ENCODE peak calls at places on chromosome 20, in ten cellular contexts. One of them, this sample, is unnamed.

GRCh38 chr20:10508060-10508459 is 73.0 kb downstream of the SLX4IP start:
- DNase-seq in D341Med: no peak
- DNase-seq in activated naive CD4-positive, alpha-beta T cell treated with Interleukin-2 at 50 U/mL for 16 hours: no peak
- DNase-seq in activated naive CD8-positive, alpha-beta T cell treated with anti-CD3 and anti-CD28 coated beads, Interleukin-2, amount 10 ng/mL, durations not matched to agents 7 days and 5 days: no peak
- DNase-seq in neural crest cell: no peak
- DNase-seq in ovary: no peak
- DNase-seq in posterior vena cava: no peak
- DNase-seq in left colon: no peak
- DNase-seq in lower leg skin: peak; percentile 89
- DNase-seq in endothelial cell: no peak
- DNase-seq in this sample: no peak

GRCh38 chr20:9412309-9412708 is 102.1 kb upstream of the LAMP5 start:
- DNase-seq in D341Med: no peak
- DNase-seq in activated naive CD4-positive, alpha-beta T cell treated with Interleukin-2 at 50 U/mL for 16 hours: no peak
- DNase-seq in activated naive CD8-positive, alpha-beta T cell treated with anti-CD3 and anti-CD28 coated beads, Interleukin-2, amount 10 ng/mL, durations not matched to agents 7 days and 5 days: no peak
- DNase-seq in neural crest cell: no peak
- DNase-seq in ovary: no peak
- DNase-seq in posterior vena cava: no peak
- DNase-seq in left colon: no peak
- DNase-seq in lower leg skin: no peak
- DNase-seq in endothelial cell: no peak
- DNase-seq in this sample: no peak

GRCh38 chr20:33554914-33555420 is 65.1 kb downstream of the CBFA2T2 start:
- DNase-seq in D341Med: peak; percentile 56
- DNase-seq in activated naive CD4-positive, alpha-beta T cell treated with Interleukin-2 at 50 U/mL for 16 hours: peak; percentile 29
- DNase-seq in activated naive CD8-positive, alpha-beta T cell treated with anti-CD3 and anti-CD28 coated beads, Interleukin-2, amount 10 ng/mL, durations not matched to agents 7 days and 5 days: no peak
- DNase-seq in neural crest cell: no peak
- DNase-seq in ovary: no peak
- DNase-seq in posterior vena cava: no peak
- DNase-seq in left colon: no peak
- DNase-seq in lower leg skin: no peak
- DNase-seq in endothelial cell: no peak
- DNase-seq in this sample: no peak

GRCh38 chr20:36154696-36155628 is at the start of gene EPB41L1:
- DNase-seq in D341Med: peak; percentile 53
- DNase-seq in activated naive CD4-positive, alpha-beta T cell treated with Interleukin-2 at 50 U/mL for 16 hours: no peak
- DNase-seq in activated naive CD8-positive, alpha-beta T cell treated with anti-CD3 and anti-CD28 coated beads, Interleukin-2, amount 10 ng/mL, durations not matched to agents 7 days and 5 days: no peak
- DNase-seq in neural crest cell: no peak
- DNase-seq in ovary: peak; percentile 53
- DNase-seq in posterior vena cava: no peak
- DNase-seq in left colon: no peak
- DNase-seq in lower leg skin: peak; percentile 85
- DNase-seq in endothelial cell: peak; percentile 21
- DNase-seq in this sample: no peak

GRCh38 chr20:63567382-63568169 is 6.5 kb downstream of the HELZ2 start:
- DNase-seq in D341Med: no peak
- DNase-seq in activated naive CD4-positive, alpha-beta T cell treated with Interleukin-2 at 50 U/mL for 16 hours: peak; percentile 61
- DNase-seq in activated naive CD8-positive, alpha-beta T cell treated with anti-CD3 and anti-CD28 coated beads, Interleukin-2, amount 10 ng/mL, durations not matched to agents 7 days and 5 days: peak; percentile 74
- DNase-seq in neural crest cell: no peak
- DNase-seq in ovary: no peak
- DNase-seq in posterior vena cava: peak; percentile 93
- DNase-seq in left colon: peak; percentile 70
- DNase-seq in lower leg skin: no peak
- DNase-seq in endothelial cell: no peak
- DNase-seq in this sample: peak; percentile 91

GRCh38 chr20:25277051-25277801 is 29.3 kb downstream of the PYGB start:
- DNase-seq in D341Med: no peak
- DNase-seq in activated naive CD4-positive, alpha-beta T cell treated with Interleukin-2 at 50 U/mL for 16 hours: no peak
- DNase-seq in activated naive CD8-positive, alpha-beta T cell treated with anti-CD3 and anti-CD28 coated beads, Interleukin-2, amount 10 ng/mL, durations not matched to agents 7 days and 5 days: peak; percentile 25
- DNase-seq in neural crest cell: no peak
- DNase-seq in ovary: peak; percentile 13
- DNase-seq in posterior vena cava: peak; percentile 69
- DNase-seq in left colon: peak; percentile 18
- DNase-seq in lower leg skin: peak; percentile 80
- DNase-seq in endothelial cell: no peak
- DNase-seq in this sample: peak; percentile 79

GRCh38 chr20:63734111-63734945 is 2.1 kb upstream of the LIME1 start:
- DNase-seq in D341Med: peak; percentile 13
- DNase-seq in activated naive CD4-positive, alpha-beta T cell treated with Interleukin-2 at 50 U/mL for 16 hours: no peak
- DNase-seq in activated naive CD8-positive, alpha-beta T cell treated with anti-CD3 and anti-CD28 coated beads, Interleukin-2, amount 10 ng/mL, durations not matched to agents 7 days and 5 days: no peak
- DNase-seq in neural crest cell: no peak
- DNase-seq in ovary: no peak
- DNase-seq in posterior vena cava: no peak
- DNase-seq in left colon: no peak
- DNase-seq in lower leg skin: no peak
- DNase-seq in endothelial cell: no peak
- DNase-seq in this sample: peak; percentile 58

GRCh38 chr20:51767018-51767866 is 948 bp downstream of the ATP9A start:
- DNase-seq in D341Med: peak; percentile 77
- DNase-seq in activated naive CD4-positive, alpha-beta T cell treated with Interleukin-2 at 50 U/mL for 16 hours: peak; percentile 43
- DNase-seq in activated naive CD8-positive, alpha-beta T cell treated with anti-CD3 and anti-CD28 coated beads, Interleukin-2, amount 10 ng/mL, durations not matched to agents 7 days and 5 days: peak; percentile 59
- DNase-seq in neural crest cell: peak; percentile 46
- DNase-seq in ovary: peak; percentile 72
- DNase-seq in posterior vena cava: peak; percentile 90
- DNase-seq in left colon: peak; percentile 93
- DNase-seq in lower leg skin: peak; percentile 89
- DNase-seq in endothelial cell: peak; percentile 59
- DNase-seq in this sample: peak; percentile 93

GRCh38 chr20:10861619-10862018 is 187.8 kb upstream of the JAG1 start:
- DNase-seq in D341Med: no peak
- DNase-seq in activated naive CD4-positive, alpha-beta T cell treated with Interleukin-2 at 50 U/mL for 16 hours: no peak
- DNase-seq in activated naive CD8-positive, alpha-beta T cell treated with anti-CD3 and anti-CD28 coated beads, Interleukin-2, amount 10 ng/mL, durations not matched to agents 7 days and 5 days: no peak
- DNase-seq in neural crest cell: no peak
- DNase-seq in ovary: no peak
- DNase-seq in posterior vena cava: no peak
- DNase-seq in left colon: peak; percentile 74
- DNase-seq in lower leg skin: no peak
- DNase-seq in endothelial cell: no peak
- DNase-seq in this sample: no peak

GRCh38 chr20:38184098-38184497 is 19.0 kb upstream of the TGM2 start:
- DNase-seq in D341Med: no peak
- DNase-seq in activated naive CD4-positive, alpha-beta T cell treated with Interleukin-2 at 50 U/mL for 16 hours: no peak
- DNase-seq in activated naive CD8-positive, alpha-beta T cell treated with anti-CD3 and anti-CD28 coated beads, Interleukin-2, amount 10 ng/mL, durations not matched to agents 7 days and 5 days: no peak
- DNase-seq in neural crest cell: no peak
- DNase-seq in ovary: no peak
- DNase-seq in posterior vena cava: no peak
- DNase-seq in left colon: no peak
- DNase-seq in lower leg skin: peak; percentile 17
- DNase-seq in endothelial cell: no peak
- DNase-seq in this sample: peak; percentile 4

GRCh38 chr20:23167436-23167835 is 81.3 kb upstream of the CD93 start:
- DNase-seq in D341Med: no peak
- DNase-seq in activated naive CD4-positive, alpha-beta T cell treated with Interleukin-2 at 50 U/mL for 16 hours: no peak
- DNase-seq in activated naive CD8-positive, alpha-beta T cell treated with anti-CD3 and anti-CD28 coated beads, Interleukin-2, amount 10 ng/mL, durations not matched to agents 7 days and 5 days: no peak
- DNase-seq in neural crest cell: no peak
- DNase-seq in ovary: no peak
- DNase-seq in posterior vena cava: no peak
- DNase-seq in left colon: no peak
- DNase-seq in lower leg skin: no peak
- DNase-seq in endothelial cell: no peak
- DNase-seq in this sample: no peak

GRCh38 chr20:22584630-22584921 is 204 bp upstream of the FOXA2 start:
- DNase-seq in D341Med: no peak
- DNase-seq in activated naive CD4-positive, alpha-beta T cell treated with Interleukin-2 at 50 U/mL for 16 hours: no peak
- DNase-seq in activated naive CD8-positive, alpha-beta T cell treated with anti-CD3 and anti-CD28 coated beads, Interleukin-2, amount 10 ng/mL, durations not matched to agents 7 days and 5 days: no peak
- DNase-seq in neural crest cell: no peak
- DNase-seq in ovary: no peak
- DNase-seq in posterior vena cava: no peak
- DNase-seq in left colon: peak; percentile 94
- DNase-seq in lower leg skin: no peak
- DNase-seq in endothelial cell: no peak
- DNase-seq in this sample: no peak

GRCh38 chr20:1014471-1014870 is 12.4 kb upstream of the RSPO4 start:
- DNase-seq in D341Med: no peak
- DNase-seq in activated naive CD4-positive, alpha-beta T cell treated with Interleukin-2 at 50 U/mL for 16 hours: no peak
- DNase-seq in activated naive CD8-positive, alpha-beta T cell treated with anti-CD3 and anti-CD28 coated beads, Interleukin-2, amount 10 ng/mL, durations not matched to agents 7 days and 5 days: no peak
- DNase-seq in neural crest cell: no peak
- DNase-seq in ovary: no peak
- DNase-seq in posterior vena cava: no peak
- DNase-seq in left colon: no peak
- DNase-seq in lower leg skin: peak; percentile 68
- DNase-seq in endothelial cell: no peak
- DNase-seq in this sample: no peak

GRCh38 chr20:50580016-50580747 is 70.0 kb downstream of the PTPN1 start:
- DNase-seq in D341Med: peak; percentile 87
- DNase-seq in activated naive CD4-positive, alpha-beta T cell treated with Interleukin-2 at 50 U/mL for 16 hours: peak; percentile 54
- DNase-seq in activated naive CD8-positive, alpha-beta T cell treated with anti-CD3 and anti-CD28 coated beads, Interleukin-2, amount 10 ng/mL, durations not matched to agents 7 days and 5 days: peak; percentile 59
- DNase-seq in neural crest cell: peak; percentile 57
- DNase-seq in ovary: peak; percentile 80
- DNase-seq in posterior vena cava: peak; percentile 88
- DNase-seq in left colon: peak; percentile 52
- DNase-seq in lower leg skin: peak; percentile 92
- DNase-seq in endothelial cell: peak; percentile 72
- DNase-seq in this sample: peak; percentile 77

This sample was measured in cardiac septum.